ENCODE peak calls at places on chromosome 7, in seven cellular contexts. I, U, W, T, M, A and G are unnamed samples.

GRCh38 chr7:16067695-16068094 is 353.6 kb downstream of the CRPPA start:
- DNase-seq in M (peak), A (peak), T (no peak), W (no peak), U (peak), I (no peak), G (no peak)

GRCh38 chr7:43838201-43838659 is 31.1 kb downstream of the MRPS24 start:
- DNase-seq in M (no peak), I (no peak), A (no peak), W (no peak), T (no peak), U (no peak), G (no peak)

GRCh38 chr7:43242628-43243255 is 130.3 kb downstream of the HECW1 start:
- DNase-seq in U (no peak), I (no peak), W (no peak), T (no peak), M (no peak), A (no peak), G (no peak)

GRCh38 chr7:66326501-66327180 is 121.5 kb downstream of the TPST1 start:
- DNase-seq in M (peak), W (peak), A (peak), U (peak), I (no peak), T (no peak), G (no peak)

GRCh38 chr7:134290286-134290685 is 26.4 kb downstream of the SLC35B4 start:
- DNase-seq in A (no peak), I (no peak), T (no peak), U (no peak), W (peak), M (peak), G (no peak)

GRCh38 chr7:103499976-103500375 is 54.0 kb upstream of the SLC26A5 start:
- DNase-seq in W (peak), I (no peak), U (no peak), M (no peak), A (no peak), T (no peak), G (peak)

GRCh38 chr7:151851160-151851751 is 25.7 kb downstream of the PRKAG2 start:
- DNase-seq in T (peak), A (no peak), U (no peak), I (no peak), M (peak), W (no peak), G (peak)

GRCh38 chr7:6423942-6424701 is 23.6 kb downstream of the DAGLB start:
- DNase-seq in W (no peak), M (no peak), A (no peak), T (no peak), U (peak), I (no peak), G (no peak)

GRCh38 chr7:100893318-100893895 is 2.3 kb downstream of the ACHE start:
- DNase-seq in U (no peak), W (no peak), I (no peak), A (no peak), T (no peak), M (no peak), G (no peak)

GRCh38 chr7:114504586-114504985 is 90.0 kb downstream of the FOXP2 start:
- DNase-seq in M (no peak), I (no peak), A (no peak), U (no peak), T (no peak), W (no peak), G (peak)

GRCh38 chr7:83014546-83014945 is 148.1 kb downstream of the PCLO start:
- DNase-seq in W (no peak), A (peak), U (no peak), T (no peak), I (no peak), M (no peak), G (no peak)

GRCh38 chr7:39950473-39951155 is 558 bp downstream of the CDK13 start:
- DNase-seq in T (peak), M (no peak), W (peak), I (peak), U (peak), A (peak), G (peak)

GRCh38 chr7:100153713-100154519 is 4.6 kb downstream of the TRAPPC14 start:
- DNase-seq in T (no peak), A (no peak), M (no peak), W (no peak), I (no peak), U (no peak), G (no peak)

GRCh38 chr7:24701232-24701898 is 55.9 kb downstream of the GSDME start:
- DNase-seq in W (peak), M (peak), A (peak), U (no peak), T (no peak), I (no peak), G (no peak)

GRCh38 chr7:38330861-38331709 is 57.6 kb upstream of the TARP start:
- DNase-seq in T (no peak), I (no peak), W (no peak), M (no peak), U (no peak), A (peak), G (peak)

GRCh38 chr7:122412886-122413285 is 108.3 kb upstream of the FEZF1 start:
- DNase-seq in W (peak), M (peak), I (no peak), A (peak), U (no peak), T (no peak), G (no peak)

GRCh38 chr7:3027005-3027404 is 16.7 kb downstream of the CARD11 start:
- DNase-seq in U (no peak), T (peak), W (no peak), A (no peak), M (peak), I (no peak), G (no peak)